ENCODE peak calls at places on chromosomes 16 and 17, in eight cellular contexts. One of them, this sample, is unnamed.

GRCh38 chr17:60087882-60088669 is 9.4 kb upstream of the HEATR6 start:
- DNase-seq in HEK293T: peak; percentile 72
- DNase-seq in aorta: no peak
- DNase-seq in sciatic nerve: no peak
- DNase-seq in nucleus accumbens: no peak
- DNase-seq in LHCN-M2: no peak
- DNase-seq in HT1080: peak; percentile 60
- DNase-seq in testis: no peak
- DNase-seq in this sample: no peak

GRCh38 chr17:8250101-8250500 is 1.0 kb downstream of the PFAS start:
- DNase-seq in HEK293T: no peak
- DNase-seq in aorta: no peak
- DNase-seq in testis: no peak
- DNase-seq in sciatic nerve: no peak
- DNase-seq in HT1080: no peak
- DNase-seq in nucleus accumbens: no peak
- DNase-seq in LHCN-M2: no peak
- DNase-seq in this sample: no peak

GRCh38 chr17:64214950-64215349 is 48.1 kb downstream of the TEX2 start:
- DNase-seq in sciatic nerve: no peak
- DNase-seq in LHCN-M2: no peak
- DNase-seq in HEK293T: no peak
- DNase-seq in nucleus accumbens: no peak
- DNase-seq in HT1080: no peak
- DNase-seq in testis: no peak
- DNase-seq in aorta: no peak
- DNase-seq in this sample: no peak

GRCh38 chr17:63138713-63139112 is 172.7 kb downstream of the TANC2 start:
- DNase-seq in LHCN-M2: peak; percentile 37
- DNase-seq in aorta: no peak
- DNase-seq in HT1080: no peak
- DNase-seq in sciatic nerve: no peak
- DNase-seq in nucleus accumbens: no peak
- DNase-seq in HEK293T: no peak
- DNase-seq in testis: no peak
- DNase-seq in this sample: no peak

GRCh38 chr17:33464669-33465275 is 171.7 kb upstream of the ASIC2 start:
- DNase-seq in LHCN-M2: peak; percentile 51
- DNase-seq in sciatic nerve: no peak
- DNase-seq in HT1080: no peak
- DNase-seq in nucleus accumbens: no peak
- DNase-seq in aorta: no peak
- DNase-seq in testis: no peak
- DNase-seq in HEK293T: no peak
- DNase-seq in this sample: no peak

GRCh38 chr17:708132-708531 is 6.5 kb downstream of the VPS53 start:
- DNase-seq in aorta: no peak
- DNase-seq in LHCN-M2: no peak
- DNase-seq in testis: peak; percentile 51
- DNase-seq in nucleus accumbens: no peak
- DNase-seq in HT1080: no peak
- DNase-seq in sciatic nerve: no peak
- DNase-seq in HEK293T: no peak
- DNase-seq in this sample: no peak

GRCh38 chr17:80955078-80955477 is 36.6 kb upstream of the CHMP6 start:
- DNase-seq in LHCN-M2: no peak
- DNase-seq in sciatic nerve: peak; percentile 14
- DNase-seq in aorta: no peak
- DNase-seq in HEK293T: no peak
- DNase-seq in testis: no peak
- DNase-seq in nucleus accumbens: no peak
- DNase-seq in HT1080: no peak
- DNase-seq in this sample: no peak

GRCh38 chr17:34171245-34171818 is 83.8 kb upstream of the CCL2 start:
- DNase-seq in LHCN-M2: peak; percentile 10
- DNase-seq in HT1080: peak; percentile 52
- DNase-seq in HEK293T: peak; percentile 56
- DNase-seq in sciatic nerve: peak; percentile 68
- DNase-seq in aorta: peak; percentile 69
- DNase-seq in testis: peak; percentile 76
- DNase-seq in nucleus accumbens: no peak
- DNase-seq in this sample: peak; percentile 33

GRCh38 chr17:38591759-38592241 is 14.0 kb downstream of the SRCIN1 start:
- DNase-seq in HT1080: peak; percentile 77
- DNase-seq in nucleus accumbens: no peak
- DNase-seq in sciatic nerve: no peak
- DNase-seq in HEK293T: no peak
- DNase-seq in LHCN-M2: peak; percentile 44
- DNase-seq in testis: no peak
- DNase-seq in aorta: no peak
- DNase-seq in this sample: peak; percentile 40

GRCh38 chr17:76642994-76643393 is 563 bp downstream of the ST6GALNAC1 start:
- DNase-seq in HT1080: no peak
- DNase-seq in testis: no peak
- DNase-seq in HEK293T: no peak
- DNase-seq in sciatic nerve: no peak
- DNase-seq in LHCN-M2: no peak
- DNase-seq in nucleus accumbens: no peak
- DNase-seq in aorta: no peak
- DNase-seq in this sample: no peak

GRCh38 chr17:35903451-35903850 is 23.3 kb upstream of the CCL5 start:
- DNase-seq in HEK293T: no peak
- DNase-seq in LHCN-M2: no peak
- DNase-seq in HT1080: no peak
- DNase-seq in aorta: no peak
- DNase-seq in nucleus accumbens: no peak
- DNase-seq in testis: no peak
- DNase-seq in sciatic nerve: no peak
- DNase-seq in this sample: no peak

GRCh38 chr17:74803388-74803930 is 27.3 kb upstream of the NAT9 start:
- DNase-seq in HEK293T: no peak
- DNase-seq in nucleus accumbens: no peak
- DNase-seq in HT1080: no peak
- DNase-seq in sciatic nerve: no peak
- DNase-seq in LHCN-M2: no peak
- DNase-seq in aorta: no peak
- DNase-seq in testis: no peak
- DNase-seq in this sample: no peak

GRCh38 chr17:78839762-78840529 is 668 bp downstream of the USP36 start:
- DNase-seq in HEK293T: peak; percentile 48
- DNase-seq in HT1080: peak; percentile 22
- DNase-seq in nucleus accumbens: no peak
- DNase-seq in testis: peak; percentile 49
- DNase-seq in LHCN-M2: peak; percentile 17
- DNase-seq in sciatic nerve: peak; percentile 75
- DNase-seq in aorta: peak; percentile 70
- DNase-seq in this sample: peak; percentile 8

GRCh38 chr16:48558269-48558915 is 51.6 kb downstream of the N4BP1 start:
- DNase-seq in aorta: no peak
- DNase-seq in HEK293T: no peak
- DNase-seq in sciatic nerve: no peak
- DNase-seq in nucleus accumbens: no peak
- DNase-seq in LHCN-M2: peak; percentile 51
- DNase-seq in testis: no peak
- DNase-seq in HT1080: no peak
- DNase-seq in this sample: no peak